ENCODE peak calls at places on chromosomes 13 and 19, in four cellular contexts. R is AG04450, Q is tibial nerve, G is transverse colon. M is an unnamed sample.

GRCh38 chr13:76715621-76716020 is 170.6 kb downstream of the KCTD12 start:
- DNase-seq in G (no peak), R (no peak), Q (no peak), M (no peak)

GRCh38 chr19:16476401-16476800 is 4.6 kb upstream of the EPS15L1 start:
- DNase-seq in G (no peak), R (no peak), Q (no peak), M (no peak)

GRCh38 chr19:2051771-2052704 is 994 bp upstream of the MKNK2 start:
- DNase-seq in R (no peak), Q (no peak), G (peak; percentile 73), M (no peak)

GRCh38 chr19:35216833-35217707 is 11.5 kb downstream of the FAM187B start:
- DNase-seq in Q (peak; percentile 83), G (peak; percentile 65), R (no peak), M (no peak)

GRCh38 chr19:14686411-14686810 is 3.4 kb upstream of the ZNF333 start:
- DNase-seq in Q (no peak), G (peak; percentile 17), R (no peak), M (no peak)

GRCh38 chr19:37778613-37779138 is 710 bp downstream of the ZNF573 start:
- DNase-seq in G (peak; percentile 10), Q (no peak), R (no peak), M (no peak)

GRCh38 chr19:12841094-12841493 is 2.8 kb downstream of the MAST1 start:
- DNase-seq in R (no peak), G (no peak), Q (no peak), M (no peak)

GRCh38 chr13:73138276-73138950 is 79.6 kb downstream of the KLF5 start:
- DNase-seq in G (no peak), R (peak; percentile 54), Q (no peak), M (no peak)

GRCh38 chr19:12636631-12637030 is 25.9 kb downstream of the ZNF791 start:
- DNase-seq in G (no peak), Q (no peak), R (no peak), M (no peak)

GRCh38 chr13:96817336-96817941 is 176.8 kb downstream of the OXGR1 start:
- DNase-seq in G (no peak), Q (peak; percentile 31), R (no peak), M (peak; percentile 2)

GRCh38 chr19:681029-681626 is 4.9 kb downstream of the FSTL3 start:
- DNase-seq in R (no peak), Q (no peak), G (peak; percentile 92), M (no peak)

GRCh38 chr13:99990045-99990977 is 8.7 kb downstream of the ZIC2 start:
- DNase-seq in Q (no peak), G (no peak), R (no peak), M (no peak)

GRCh38 chr13:106096661-106097092 is 438.8 kb downstream of the EFNB2 start:
- DNase-seq in R (no peak), G (no peak), Q (no peak), M (peak; percentile 53)

GRCh38 chr19:39237200-39238184 is 7.3 kb downstream of the IFNL3 start:
- DNase-seq in G (peak; percentile 74), Q (no peak), R (no peak), M (no peak)

GRCh38 chr13:35596299-35596698 is 119.8 kb upstream of the MAB21L1 start:
- DNase-seq in Q (no peak), G (no peak), R (no peak), M (no peak)

GRCh38 chr19:3537438-3538240 is 1.3 kb upstream of the TEKTIP1 start:
- DNase-seq in Q (no peak), R (no peak), G (no peak), M (no peak)

GRCh38 chr19:46955114-46955812 is 64.4 kb upstream of the NPAS1 start:
- DNase-seq in R (no peak), Q (no peak), G (no peak), M (no peak)

GRCh38 chr13:33679658-33680012 is 138.3 kb upstream of the RFC3 start:
- DNase-seq in G (no peak), Q (no peak), R (no peak), M (no peak)

GRCh38 chr13:33677215-33677614 is 140.7 kb upstream of the RFC3 start:
- DNase-seq in R (no peak), G (no peak), Q (no peak), M (no peak)

GRCh38 chr13:33678906-33679657 is 138.9 kb upstream of the RFC3 start:
- DNase-seq in R (no peak), Q (peak; percentile 34), G (peak; percentile 62), M (peak; percentile 86)

GRCh38 chr13:33676700-33677048 is 141.3 kb upstream of the RFC3 start:
- DNase-seq in Q (peak; percentile 17), R (peak; percentile 1), G (peak; percentile 58), M (no peak)

GRCh38 chr13:33678084-33678483 is 139.9 kb upstream of the RFC3 start:
- DNase-seq in R (no peak), G (no peak), Q (no peak), M (no peak)
- TF ChIP-seq CTCF in R (no peak), G (no peak), Q (no peak), M (no peak)

DNA sequence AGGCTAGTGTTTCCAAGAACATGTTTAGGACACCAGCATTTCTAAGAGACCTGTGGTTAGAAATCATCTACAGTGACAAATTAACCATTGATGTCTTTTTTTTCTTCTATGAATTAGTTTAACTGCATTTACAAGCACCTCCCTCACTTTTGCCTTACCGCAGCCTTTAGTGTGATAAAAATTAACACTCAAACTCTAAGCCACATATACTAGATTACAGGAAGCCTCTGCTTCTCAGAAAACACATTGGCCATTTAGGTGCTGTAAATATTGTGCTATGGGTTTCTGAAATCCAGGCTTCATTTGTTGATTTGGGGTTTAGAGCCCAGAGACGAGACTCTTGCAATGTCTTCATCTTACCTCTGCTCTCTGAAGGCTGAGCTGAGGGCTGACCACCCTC is 34.6 kb upstream of the OLFM4 start:
- DNase-seq in R (no peak), G (no peak), Q (no peak), M (no peak)
- H3K4me3 ChIP-seq in R (no peak overlapping the region), G (no peak overlapping the region), Q (no peak overlapping the region), M (no peak overlapping the region)

GRCh38 chr19:11421607-11422098 is 2.5 kb upstream of the RGL3 start:
- DNase-seq in R (no peak), G (peak; percentile 63), Q (no peak), M (no peak)
- H3K27me3 ChIP-seq in R (peaks cover 64% of the 10 kb centered on the region), G (peaks cover 74% of the 10 kb centered on the region), Q (peaks cover 68% of the 10 kb centered on the region), M (peaks cover 64% of the 10 kb centered on the region)

GRCh38 chr13:42229287-42229686 is 42.7 kb upstream of the AKAP11 start:
- DNase-seq in G (no peak), R (no peak), Q (no peak), M (no peak)

GRCh38 chr13:42225051-42225450 is 46.9 kb upstream of the AKAP11 start:
- DNase-seq in Q (no peak), R (no peak), G (no peak), M (no peak)

GRCh38 chr13:42223681-42224080 is 48.3 kb upstream of the AKAP11 start:
- DNase-seq in Q (no peak), G (no peak), R (no peak), M (no peak)

GRCh38 chr13:42232671-42233070 is 39.3 kb upstream of the AKAP11 start:
- DNase-seq in Q (no peak), R (no peak), G (no peak), M (no peak)

GRCh38 chr13:42228527-42228926 is 43.4 kb upstream of the AKAP11 start:
- DNase-seq in Q (no peak), G (no peak), R (no peak), M (no peak)
- TF ChIP-seq CTCF in Q (no peak), G (no peak), R (no peak), M (no peak)

DNA sequence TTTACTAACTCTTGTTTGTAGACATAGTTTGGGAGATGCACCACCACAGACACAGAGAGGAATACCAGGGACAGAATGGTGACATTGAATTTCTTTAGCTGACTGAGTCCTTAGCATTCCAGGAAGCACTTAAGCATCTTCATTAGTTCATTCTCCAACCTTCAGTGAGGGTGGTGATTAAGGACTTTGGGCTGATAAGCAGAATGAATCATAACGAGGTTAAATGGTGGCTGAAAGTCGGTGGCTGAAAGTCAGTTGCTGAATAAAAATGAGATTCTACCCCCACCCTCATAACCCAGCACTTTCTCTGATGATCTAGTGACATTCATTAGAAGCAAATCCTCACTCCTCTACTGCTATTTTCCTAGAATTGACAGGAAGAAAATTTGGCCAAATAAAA is 10.6 kb downstream of the PCDH8 start:
- DNase-seq in G (no peak), Q (no peak), R (no peak), M (no peak)
- H3K4me3 ChIP-seq in G (no peak overlapping the region), Q (no peak overlapping the region), R (no peak overlapping the region), M (no peak overlapping the region)

DNA sequence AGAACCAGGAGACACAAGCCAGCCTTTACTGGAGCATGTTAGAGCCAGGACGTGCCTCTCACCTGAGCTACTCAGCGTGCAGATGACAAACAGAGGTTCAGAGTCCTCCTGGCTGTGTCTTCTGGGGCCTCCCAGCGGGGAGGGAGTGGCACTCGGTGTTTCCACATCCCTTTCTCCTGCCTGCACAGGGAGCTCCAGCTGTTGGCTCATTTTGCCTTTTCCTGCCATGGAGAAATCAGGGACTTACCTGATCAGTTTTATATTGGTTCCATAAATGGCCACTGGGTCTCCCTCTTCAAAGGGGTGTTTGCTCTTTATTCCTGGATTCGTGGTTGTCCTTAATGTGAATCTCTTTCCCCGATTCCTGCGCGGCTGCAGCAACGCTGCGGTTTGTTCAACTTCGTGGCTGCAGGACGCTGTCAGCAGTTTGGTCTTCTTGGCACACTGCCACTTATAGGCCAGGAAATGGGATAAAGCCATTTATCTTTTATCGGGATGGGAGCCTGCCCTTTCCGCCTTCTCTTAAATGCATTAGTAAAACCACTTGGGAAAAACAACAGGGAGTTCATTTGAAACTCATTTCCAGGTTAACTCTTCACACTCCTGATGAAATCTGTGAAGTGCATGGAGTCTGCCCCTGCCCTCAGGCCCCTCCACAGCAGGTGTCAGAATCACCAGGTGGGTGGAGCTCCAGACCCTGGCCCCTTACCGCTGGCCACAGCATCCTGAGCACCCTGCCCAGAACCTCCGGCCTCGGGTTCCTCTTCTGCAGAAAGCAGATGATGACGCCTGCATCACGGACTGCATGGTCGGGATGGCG is 39.8 kb upstream of the MCF2L start:
- DNase-seq in R (no peak), G (peak; percentile 66), Q (no peak), M (no peak)
- H3K27me3 ChIP-seq in R (peaks cover 29% of the 10 kb centered on the region), G (peaks cover 22% of the 10 kb centered on the region), Q (peaks cover 33% of the 10 kb centered on the region), M (no peaks in the 10 kb centered on the region)

M was measured in kidney epithelial cell.